ENCODE peak calls at places on chromosomes 2 and 18, in seven cellular contexts. Q, W, P, Y, X, R and D are unnamed samples.

GRCh38 chr2:69013837-69014796 is 1.1 kb downstream of the ANTXR1 start:
- DNase-seq in Y (no peak), Q (no peak), W (no peak), X (no peak), R (peak; percentile 65), P (no peak), D (no peak)

GRCh38 chr2:24497685-24498084 is 6.6 kb downstream of the NCOA1 start:
- DNase-seq in Q (no peak), Y (no peak), P (no peak), W (no peak), X (no peak), R (no peak), D (no peak)

GRCh38 chr18:68447286-68447685 is 267.6 kb downstream of the TMX3 start:
- DNase-seq in W (no peak), Q (no peak), X (no peak), R (peak; percentile 40), Y (no peak), P (no peak), D (no peak)

GRCh38 chr2:156077041-156077735 is 255.3 kb downstream of the NR4A2 start:
- DNase-seq in Q (no peak), X (no peak), W (no peak), P (no peak), Y (no peak), R (peak; percentile 18), D (no peak)

GRCh38 chr2:160221391-160222276 is 21.6 kb upstream of the ITGB6 start:
- DNase-seq in Y (peak; percentile 73), R (peak; percentile 66), P (peak; percentile 90), Q (peak; percentile 83), W (peak; percentile 62), X (peak; percentile 58), D (peak; percentile 87)

GRCh38 chr18:9647496-9648323 is 33.4 kb upstream of the PPP4R1 start:
- DNase-seq in P (no peak), R (peak; percentile 35), W (no peak), Q (no peak), Y (no peak), X (no peak), D (no peak)

GRCh38 chr18:75521808-75522207 is 94.3 kb upstream of the SMIM21 start:
- DNase-seq in X (no peak), Y (no peak), P (no peak), R (no peak), Q (no peak), W (no peak), D (no peak)

GRCh38 chr2:148207111-148207510 is 186.2 kb downstream of the MBD5 start:
- DNase-seq in Q (no peak), W (no peak), P (no peak), X (no peak), R (no peak), Y (no peak), D (no peak)

GRCh38 chr2:100554788-100555407 is 7.9 kb upstream of the PDCL3 start:
- DNase-seq in Y (no peak), R (no peak), P (peak; percentile 72), Q (no peak), W (peak; percentile 25), X (peak; percentile 14), D (no peak)

GRCh38 chr2:95115418-95115817 is 6.2 kb downstream of the MRPS5 start:
- DNase-seq in X (peak; percentile 45), R (peak; percentile 62), Y (no peak), Q (peak; percentile 72), P (peak; percentile 77), W (peak; percentile 72), D (peak; percentile 33)

GRCh38 chr2:10374362-10374943 is 71.7 kb downstream of the HPCAL1 start:
- DNase-seq in Y (no peak), P (no peak), Q (no peak), W (no peak), R (no peak), X (no peak), D (no peak)

GRCh38 chr18:48137354-48138208 is 207.1 kb upstream of the SMAD2 start:
- DNase-seq in W (no peak), Y (no peak), R (no peak), P (no peak), Q (no peak), X (no peak), D (no peak)

GRCh38 chr18:48136051-48136543 is 205.6 kb upstream of the SMAD2 start:
- DNase-seq in R (no peak), W (peak; percentile 48), X (peak; percentile 36), Y (no peak), Q (peak; percentile 48), P (no peak), D (no peak)

GRCh38 chr18:48135436-48135966 is 205.0 kb upstream of the SMAD2 start:
- DNase-seq in R (no peak), Q (no peak), Y (no peak), X (no peak), W (no peak), P (no peak), D (no peak)

GRCh38 chr18:48138211-48138610 is 207.8 kb upstream of the SMAD2 start:
- DNase-seq in Y (no peak), R (no peak), X (no peak), W (no peak), P (no peak), Q (no peak), D (no peak)

DNA sequence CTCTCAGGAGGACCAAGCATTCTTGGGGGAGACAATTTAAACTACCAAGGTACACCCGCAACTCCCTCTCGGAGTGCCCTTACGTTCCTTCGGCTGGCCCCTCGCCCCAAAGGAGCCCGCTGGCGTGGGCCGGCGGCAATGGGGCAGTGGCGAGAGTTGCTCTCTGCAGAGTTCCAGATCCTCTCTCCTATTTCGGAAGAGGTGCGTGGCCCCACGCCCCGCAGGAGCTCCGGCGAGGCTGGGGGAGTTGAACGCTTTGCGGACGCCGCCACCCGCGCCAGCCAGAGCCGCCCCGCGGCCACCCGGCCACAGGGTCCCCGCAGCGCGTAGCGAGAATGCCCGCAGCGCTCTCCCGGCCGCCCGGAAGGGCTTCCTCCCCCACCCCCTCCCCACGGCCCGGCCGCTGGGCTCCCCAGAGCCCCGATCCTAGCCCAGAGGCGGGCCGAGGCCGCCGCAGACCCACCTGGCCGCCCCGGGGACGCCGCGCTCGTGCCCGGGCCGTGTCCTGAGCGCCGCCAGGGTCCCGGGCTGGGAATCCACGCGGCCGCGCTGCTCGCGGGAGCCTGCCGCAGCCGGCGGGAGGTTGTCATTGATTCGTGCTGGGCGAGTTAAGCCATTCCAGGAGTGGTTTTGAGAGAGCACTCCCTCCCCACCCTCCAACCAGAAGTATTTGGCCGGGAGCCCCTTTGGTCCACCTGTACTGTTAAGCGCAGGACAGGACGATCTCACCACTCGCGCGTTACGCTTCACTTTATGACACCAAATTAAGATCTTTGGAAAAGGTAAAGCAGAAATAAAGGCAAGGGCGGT is 206.3 kb upstream of the SMAD2 start:
- DNase-seq in Q (peak; percentile 66), Y (no peak), W (peak; percentile 56), R (no peak), P (no peak), X (no peak), D (peak; percentile 81)
- H3K4me3 ChIP-seq in Q (peak overlapping the region; percentile 43), Y (peak overlapping the region; percentile 28), W (peak overlapping the region; percentile 58), R (no peak overlapping the region), P (peak overlapping the region; percentile 62), X (peak overlapping the region; percentile 64), D (peak overlapping the region; percentile 38)

GRCh38 chr2:157411624-157412336 is 32.1 kb downstream of the CYTIP start:
- DNase-seq in R (no peak), Y (no peak), Q (no peak), P (no peak), W (no peak), X (no peak), D (no peak)

GRCh38 chr2:157415632-157416101 is 28.2 kb downstream of the CYTIP start:
- DNase-seq in R (no peak), Y (no peak), Q (no peak), X (no peak), P (no peak), W (no peak), D (no peak)

GRCh38 chr2:157414050-157414449 is 29.8 kb downstream of the CYTIP start:
- DNase-seq in Y (no peak), Q (no peak), X (no peak), R (no peak), P (no peak), W (no peak), D (no peak)

GRCh38 chr2:157418215-157418614 is 25.7 kb downstream of the CYTIP start:
- DNase-seq in P (no peak), Q (no peak), R (no peak), X (no peak), W (no peak), Y (no peak), D (no peak)

DNA sequence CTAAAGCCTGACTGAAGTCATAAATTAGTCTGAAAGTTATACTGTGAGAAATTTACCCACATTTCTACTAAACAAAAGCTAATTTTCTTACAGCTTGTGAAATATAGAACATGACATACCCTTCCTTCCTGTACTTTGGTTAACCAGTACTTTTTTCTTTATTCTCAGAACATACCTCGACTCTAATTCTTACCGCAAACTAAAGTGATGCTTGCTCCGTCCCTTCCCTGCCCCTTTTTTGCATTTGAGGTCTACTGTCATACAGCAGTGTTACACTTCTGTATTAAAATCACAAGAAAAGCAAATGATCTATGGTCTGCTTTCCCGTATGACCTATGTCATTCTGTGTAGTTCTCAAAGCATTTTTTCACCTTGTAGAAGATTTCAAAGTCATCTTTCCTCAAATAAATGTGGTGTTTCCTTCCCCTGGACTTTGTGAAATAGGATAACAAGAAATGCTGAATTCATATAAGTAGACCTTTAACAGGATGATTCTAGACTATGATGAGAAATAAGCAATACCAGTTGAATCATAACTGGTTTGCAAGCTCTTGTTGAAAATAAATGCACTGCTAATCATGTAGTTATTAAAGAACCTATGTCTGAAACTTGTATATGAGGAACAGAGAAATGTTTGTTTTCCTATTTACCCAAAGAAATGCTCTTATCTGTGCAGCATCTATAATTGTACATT is 30.4 kb downstream of the CYTIP start:
- DNase-seq in R (no peak), Y (no peak), W (no peak), Q (no peak), X (no peak), P (no peak), D (no peak)
- TF ChIP-seq CTCF in R (no peak), Y (no peak), W (no peak), Q (no peak), X (no peak), P (no peak), D (no peak)

GRCh38 chr18:63312731-63313408 is 6.7 kb downstream of the BCL2 start:
- DNase-seq in X (no peak), R (no peak), P (no peak), Q (no peak), Y (no peak), W (no peak), D (no peak)
- H3K4me3 ChIP-seq in X (no peak overlapping the region), R (no peak overlapping the region), P (no peak overlapping the region), Q (no peak overlapping the region), Y (no peak overlapping the region), W (no peak overlapping the region), D (no peak overlapping the region)

GRCh38 chr18:5104246-5104645 is 92.8 kb downstream of the AKAIN1 start:
- DNase-seq in P (no peak), Y (no peak), Q (no peak), X (no peak), R (no peak), W (no peak), D (no peak)

GRCh38 chr18:5103693-5104092 is 93.4 kb downstream of the AKAIN1 start:
- DNase-seq in Q (no peak), X (no peak), Y (no peak), W (no peak), P (no peak), R (no peak), D (no peak)

GRCh38 chr18:5103286-5103685 is 93.8 kb downstream of the AKAIN1 start:
- DNase-seq in X (no peak), Y (no peak), W (no peak), P (no peak), Q (no peak), R (no peak), D (no peak)

GRCh38 chr18:5107990-5108389 is 89.1 kb downstream of the AKAIN1 start:
- DNase-seq in W (no peak), Q (no peak), Y (no peak), P (no peak), R (no peak), X (no peak), D (no peak)

GRCh38 chr18:5106730-5107129 is 90.3 kb downstream of the AKAIN1 start:
- DNase-seq in P (no peak), X (no peak), R (no peak), W (no peak), Y (no peak), Q (no peak), D (no peak)
- TF ChIP-seq CTCF in P (peak; percentile 14), X (no peak), R (no peak), W (peak; percentile 29), Y (peak; percentile 29), Q (no peak), D (no peak)